ENCODE peak calls at places on chromosomes 7 and 10, in nine cellular contexts. I is activated naive CD8-positive, alpha-beta T cell treated with anti-CD3 and anti-CD28 coated beads, Interleukin-2, amount 10 ng/mL, durations not matched to agents 7 days and 5 days; H is GM12865; T is left ventricle myocardium superior; F is HCEC 1CT; A is anterior cingulate cortex; X is head of caudate nucleus; M is HuH-7.5; S is kidney tubule cell. U is an unnamed sample.

GRCh38 chr7:69365588-69366241 is 232.6 kb upstream of the AUTS2 start:
- DNase-seq in I (no peak), H (peak), T (no peak), F (no peak), A (no peak), X (no peak), M (no peak), S (peak), U (no peak)

GRCh38 chr10:121823993-121824463 is 103.8 kb downstream of the ATE1 start:
- DNase-seq in I (no peak), H (peak), T (no peak), F (peak), A (no peak), X (peak), M (peak), S (peak), U (no peak)

GRCh38 chr10:27240891-27241639 is 468 bp upstream of the ACBD5 start:
- DNase-seq in I (peak), H (peak), T (peak), F (peak), A (no peak), X (no peak), M (no peak), S (peak), U (no peak)

GRCh38 chr7:70620333-70621055 is 511.4 kb upstream of the GALNT17 start:
- DNase-seq in I (no peak), H (no peak), T (no peak), F (no peak), A (peak), X (peak), M (no peak), S (no peak), U (no peak)

GRCh38 chr10:30747633-30748032 is 118.1 kb upstream of the LYZL2 start:
- DNase-seq in I (no peak), H (peak), T (no peak), F (peak), A (no peak), X (no peak), M (no peak), S (peak), U (peak)

GRCh38 chr10:113475381-113475807 is 77.5 kb upstream of the HABP2 start:
- DNase-seq in I (no peak), H (no peak), T (no peak), F (no peak), A (no peak), X (no peak), M (no peak), S (peak), U (no peak)

GRCh38 chr7:66186991-66187390 is 18.1 kb upstream of the TPST1 start:
- DNase-seq in I (no peak), H (no peak), T (no peak), F (no peak), A (no peak), X (no peak), M (no peak), S (no peak), U (no peak)

GRCh38 chr10:6499974-6500373 is 80.1 kb downstream of the PRKCQ start:
- DNase-seq in I (no peak), H (no peak), T (no peak), F (no peak), A (no peak), X (no peak), M (no peak), S (no peak), U (no peak)

GRCh38 chr7:75993689-75994387 is 557 bp downstream of the TMEM120A start:
- DNase-seq in I (peak), H (no peak), T (peak), F (peak), A (peak), X (peak), M (peak), S (peak), U (no peak)

GRCh38 chr10:91294134-91294906 is 73.9 kb downstream of the PCGF5 start:
- DNase-seq in I (no peak), H (no peak), T (no peak), F (no peak), A (no peak), X (no peak), M (no peak), S (no peak), U (no peak)

GRCh38 chr7:51428226-51428887 is 111.7 kb upstream of the COBL start:
- DNase-seq in I (no peak), H (no peak), T (no peak), F (no peak), A (peak), X (no peak), M (no peak), S (peak), U (no peak)

GRCh38 chr10:115909037-115909436 is 364.0 kb downstream of the GFRA1 start:
- DNase-seq in I (no peak), H (no peak), T (no peak), F (no peak), A (no peak), X (peak), M (no peak), S (no peak), U (no peak)

GRCh38 chr10:6065845-6066244 is 3.7 kb upstream of the IL2RA start:
- DNase-seq in I (no peak), H (no peak), T (no peak), F (no peak), A (no peak), X (no peak), M (no peak), S (no peak), U (no peak)

GRCh38 chr10:49662169-49662830 is 17.2 kb upstream of the C10orf53 start:
- DNase-seq in I (no peak), H (no peak), T (no peak), F (no peak), A (no peak), X (no peak), M (no peak), S (no peak), U (no peak)

GRCh38 chr7:22452142-22452763 is 47.7 kb downstream of the STEAP1B start:
- DNase-seq in I (peak), H (peak), T (peak), F (peak), A (peak), X (peak), M (peak), S (peak), U (no peak)

GRCh38 chr7:40700653-40701475 is 566.1 kb downstream of the SUGCT start:
- DNase-seq in I (peak), H (peak), T (no peak), F (no peak), A (no peak), X (no peak), M (no peak), S (no peak), U (no peak)

GRCh38 chr7:155645652-155646051 is 1.2 kb downstream of the RBM33 start:
- DNase-seq in I (no peak), H (no peak), T (no peak), F (no peak), A (no peak), X (no peak), M (no peak), S (no peak), U (no peak)

GRCh38 chr10:117477961-117478670 is 64.4 kb upstream of the EMX2 start:
- DNase-seq in I (no peak), H (no peak), T (no peak), F (peak), A (no peak), X (no peak), M (peak), S (peak), U (no peak)

GRCh38 chr7:27709137-27710075 is 30.6 kb upstream of the TAX1BP1 start:
- DNase-seq in I (no peak), H (no peak), T (no peak), F (peak), A (no peak), X (no peak), M (no peak), S (peak), U (no peak)

GRCh38 chr7:498678-499641 is 20.7 kb downstream of the PDGFA start:
- DNase-seq in I (no peak), H (no peak), T (peak), F (no peak), A (no peak), X (no peak), M (no peak), S (no peak), U (no peak)

GRCh38 chr7:106050743-106051110 is 61.4 kb downstream of the SYPL1 start:
- DNase-seq in I (no peak), H (no peak), T (no peak), F (peak), A (peak), X (no peak), M (no peak), S (peak), U (no peak)

GRCh38 chr7:30028749-30029635 is 780 bp downstream of the PLEKHA8 start:
- DNase-seq in I (no peak), H (peak), T (no peak), F (peak), A (peak), X (peak), M (peak), S (peak), U (no peak)

GRCh38 chr10:124092270-124093075 is 925 bp downstream of the CHST15 start:
- DNase-seq in I (peak), H (peak), T (peak), F (no peak), A (peak), X (peak), M (peak), S (peak), U (peak)

GRCh38 chr7:77504951-77505350 is 32.1 kb upstream of the PTPN12 start:
- DNase-seq in I (no peak), H (no peak), T (no peak), F (no peak), A (no peak), X (no peak), M (no peak), S (no peak), U (no peak)

GRCh38 chr7:141671705-141672496 is 30.1 kb downstream of the DENND11 start:
- DNase-seq in I (no peak), H (no peak), T (no peak), F (no peak), A (no peak), X (no peak), M (no peak), S (no peak), U (no peak)

GRCh38 chr7:5635461-5636445 is 145.7 kb downstream of the RNF216 start:
- DNase-seq in I (no peak), H (no peak), T (no peak), F (no peak), A (no peak), X (no peak), M (no peak), S (no peak), U (no peak)

GRCh38 chr10:87751274-87751673 is 66.8 kb downstream of the ATAD1 start:
- DNase-seq in I (no peak), H (no peak), T (no peak), F (no peak), A (no peak), X (no peak), M (no peak), S (no peak), U (no peak)

GRCh38 chr7:47497367-47498096 is 84.4 kb downstream of the TNS3 start:
- DNase-seq in I (no peak), H (peak), T (no peak), F (no peak), A (no peak), X (no peak), M (no peak), S (no peak), U (no peak)

GRCh38 chr10:123297175-123297574 is 143.0 kb downstream of the BUB3 start:
- DNase-seq in I (no peak), H (no peak), T (no peak), F (no peak), A (no peak), X (no peak), M (no peak), S (no peak), U (no peak)

GRCh38 chr10:75294866-75295692 is 59.3 kb upstream of the COMTD1 start:
- DNase-seq in I (peak), H (peak), T (peak), F (peak), A (peak), X (peak), M (peak), S (peak), U (peak)

U was measured in activated T-helper 9 cell treated with anti-CD3 and anti-CD28 coated beads, Interleukin-2, amount 50 U/mL, for 16 hours.